ENCODE peak calls at places on chromosomes 11 and 22, in eight cellular contexts. One of them, this sample, is unnamed.

GRCh38 chr11:93842461-93842860 is 8.0 kb downstream of the VSTM5 start:
- DNase-seq in pancreas: peak
- DNase-seq in IMR-90: peak
- DNase-seq in osteoblast: peak
- DNase-seq in uterus: no peak
- DNase-seq in Peyer's patch: peak
- DNase-seq in endodermal cell: peak
- DNase-seq in ascending aorta: no peak
- DNase-seq in this sample: no peak

GRCh38 chr11:85718991-85719807 is 33.2 kb upstream of the CCDC89 start:
- DNase-seq in pancreas: no peak
- DNase-seq in IMR-90: peak
- DNase-seq in osteoblast: peak
- DNase-seq in uterus: no peak
- DNase-seq in Peyer's patch: no peak
- DNase-seq in endodermal cell: peak
- DNase-seq in ascending aorta: peak
- DNase-seq in this sample: no peak

GRCh38 chr22:47114813-47115517 is 352.5 kb downstream of the TBC1D22A start:
- DNase-seq in pancreas: no peak
- DNase-seq in IMR-90: no peak
- DNase-seq in osteoblast: peak
- DNase-seq in uterus: no peak
- DNase-seq in Peyer's patch: peak
- DNase-seq in endodermal cell: no peak
- DNase-seq in ascending aorta: no peak
- DNase-seq in this sample: no peak

GRCh38 chr11:72773291-72773690 is 20.6 kb downstream of the STARD10 start:
- DNase-seq in pancreas: peak
- DNase-seq in IMR-90: peak
- DNase-seq in osteoblast: peak
- DNase-seq in uterus: peak
- DNase-seq in Peyer's patch: no peak
- DNase-seq in endodermal cell: no peak
- DNase-seq in ascending aorta: no peak
- DNase-seq in this sample: no peak

GRCh38 chr11:43376594-43376993 is 17.9 kb downstream of the TTC17 start:
- DNase-seq in pancreas: no peak
- DNase-seq in IMR-90: peak
- DNase-seq in osteoblast: no peak
- DNase-seq in uterus: no peak
- DNase-seq in Peyer's patch: no peak
- DNase-seq in endodermal cell: no peak
- DNase-seq in ascending aorta: no peak
- DNase-seq in this sample: no peak

GRCh38 chr11:124970925-124971324 is 16.9 kb downstream of the CCDC15 start:
- DNase-seq in pancreas: no peak
- DNase-seq in IMR-90: peak
- DNase-seq in osteoblast: peak
- DNase-seq in uterus: no peak
- DNase-seq in Peyer's patch: no peak
- DNase-seq in endodermal cell: peak
- DNase-seq in ascending aorta: no peak
- DNase-seq in this sample: no peak

GRCh38 chr11:79155237-79155636 is 285.6 kb downstream of the TENM4 start:
- DNase-seq in pancreas: no peak
- DNase-seq in IMR-90: no peak
- DNase-seq in osteoblast: no peak
- DNase-seq in uterus: no peak
- DNase-seq in Peyer's patch: no peak
- DNase-seq in endodermal cell: no peak
- DNase-seq in ascending aorta: no peak
- DNase-seq in this sample: no peak

GRCh38 chr22:21047730-21048129 is 2.0 kb downstream of the LRRC74B start:
- DNase-seq in pancreas: no peak
- DNase-seq in IMR-90: no peak
- DNase-seq in osteoblast: no peak
- DNase-seq in uterus: no peak
- DNase-seq in Peyer's patch: no peak
- DNase-seq in endodermal cell: no peak
- DNase-seq in ascending aorta: no peak
- DNase-seq in this sample: no peak

GRCh38 chr11:13680501-13681264 is 12.2 kb downstream of the FAR1 start:
- DNase-seq in pancreas: no peak
- DNase-seq in IMR-90: no peak
- DNase-seq in osteoblast: no peak
- DNase-seq in uterus: no peak
- DNase-seq in Peyer's patch: no peak
- DNase-seq in endodermal cell: no peak
- DNase-seq in ascending aorta: no peak
- DNase-seq in this sample: peak

GRCh38 chr11:13878077-13878476 is 84.4 kb upstream of the SPON1 start:
- DNase-seq in pancreas: no peak
- DNase-seq in IMR-90: no peak
- DNase-seq in osteoblast: no peak
- DNase-seq in uterus: no peak
- DNase-seq in Peyer's patch: no peak
- DNase-seq in endodermal cell: no peak
- DNase-seq in ascending aorta: no peak
- DNase-seq in this sample: no peak

GRCh38 chr11:225734-226453 is 10.2 kb downstream of the SIRT3 start:
- DNase-seq in pancreas: no peak
- DNase-seq in IMR-90: peak
- DNase-seq in osteoblast: peak
- DNase-seq in uterus: no peak
- DNase-seq in Peyer's patch: no peak
- DNase-seq in endodermal cell: peak
- DNase-seq in ascending aorta: no peak
- DNase-seq in this sample: peak

GRCh38 chr11:117478926-117479325 is 151.3 kb downstream of the CEP164 start:
- DNase-seq in pancreas: no peak
- DNase-seq in IMR-90: no peak
- DNase-seq in osteoblast: no peak
- DNase-seq in uterus: no peak
- DNase-seq in Peyer's patch: no peak
- DNase-seq in endodermal cell: no peak
- DNase-seq in ascending aorta: no peak
- DNase-seq in this sample: no peak

GRCh38 chr11:117477721-117478120 is 150.1 kb downstream of the CEP164 start:
- DNase-seq in pancreas: no peak
- DNase-seq in IMR-90: no peak
- DNase-seq in osteoblast: peak
- DNase-seq in uterus: no peak
- DNase-seq in Peyer's patch: no peak
- DNase-seq in endodermal cell: no peak
- DNase-seq in ascending aorta: no peak
- DNase-seq in this sample: no peak

GRCh38 chr11:117478126-117478856 is 150.6 kb downstream of the CEP164 start:
- DNase-seq in pancreas: no peak
- DNase-seq in IMR-90: no peak
- DNase-seq in osteoblast: peak
- DNase-seq in uterus: no peak
- DNase-seq in Peyer's patch: peak
- DNase-seq in endodermal cell: no peak
- DNase-seq in ascending aorta: no peak
- DNase-seq in this sample: no peak

GRCh38 chr11:117480221-117480620 is 152.6 kb downstream of the CEP164 start:
- DNase-seq in pancreas: no peak
- DNase-seq in IMR-90: no peak
- DNase-seq in osteoblast: peak
- DNase-seq in uterus: no peak
- DNase-seq in Peyer's patch: no peak
- DNase-seq in endodermal cell: no peak
- DNase-seq in ascending aorta: no peak
- DNase-seq in this sample: no peak

DNA sequence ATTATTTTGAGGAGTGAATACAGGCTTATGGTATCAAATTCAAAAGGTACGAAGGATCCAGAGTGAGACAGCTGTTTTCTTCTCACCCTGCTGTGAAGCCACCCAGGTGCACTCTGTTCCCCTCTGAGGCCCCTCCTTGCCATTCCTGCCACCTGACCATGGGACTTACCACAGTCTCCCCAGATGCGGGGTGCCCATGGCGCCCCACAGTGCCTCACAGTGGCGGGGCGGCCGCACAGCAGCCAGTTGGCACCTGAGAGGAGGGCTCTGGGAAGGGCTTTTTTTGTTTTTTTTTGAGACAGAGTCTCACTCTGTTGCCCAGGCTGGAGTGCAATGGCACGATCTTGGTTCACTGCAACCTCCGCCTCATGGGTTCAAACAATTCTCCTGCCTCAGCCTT is 151.7 kb downstream of the CEP164 start:
- DNase-seq in pancreas: no peak
- DNase-seq in IMR-90: no peak
- DNase-seq in osteoblast: peak
- DNase-seq in uterus: no peak
- DNase-seq in Peyer's patch: no peak
- DNase-seq in endodermal cell: peak
- DNase-seq in ascending aorta: no peak
- DNase-seq in this sample: peak
- TF ChIP-seq CTCF in pancreas: no peak
- TF ChIP-seq CTCF in IMR-90: no peak
- TF ChIP-seq CTCF in osteoblast: no peak
- TF ChIP-seq CTCF in uterus: no peak
- TF ChIP-seq CTCF in Peyer's patch: no peak
- TF ChIP-seq CTCF in endodermal cell: peak
- TF ChIP-seq CTCF in ascending aorta: no peak
- TF ChIP-seq CTCF in this sample: peak

GRCh38 chr22:19432092-19432844 is at the start of gene MRPL40:
- DNase-seq in pancreas: peak
- DNase-seq in IMR-90: peak
- DNase-seq in osteoblast: peak
- DNase-seq in uterus: peak
- DNase-seq in Peyer's patch: peak
- DNase-seq in endodermal cell: peak
- DNase-seq in ascending aorta: peak
- DNase-seq in this sample: peak

GRCh38 chr22:19430890-19431541 is 517 bp downstream of the HIRA start:
- DNase-seq in pancreas: peak
- DNase-seq in IMR-90: peak
- DNase-seq in osteoblast: peak
- DNase-seq in uterus: no peak
- DNase-seq in Peyer's patch: peak
- DNase-seq in endodermal cell: peak
- DNase-seq in ascending aorta: no peak
- DNase-seq in this sample: peak

GRCh38 chr22:19438286-19438685 is 5.9 kb downstream of the MRPL40 start:
- DNase-seq in pancreas: no peak
- DNase-seq in IMR-90: no peak
- DNase-seq in osteoblast: no peak
- DNase-seq in uterus: no peak
- DNase-seq in Peyer's patch: no peak
- DNase-seq in endodermal cell: no peak
- DNase-seq in ascending aorta: no peak
- DNase-seq in this sample: no peak

GRCh38 chr22:19431641-19432091 is at the start of gene HIRA:
- DNase-seq in pancreas: peak
- DNase-seq in IMR-90: peak
- DNase-seq in osteoblast: peak
- DNase-seq in uterus: peak
- DNase-seq in Peyer's patch: peak
- DNase-seq in endodermal cell: peak
- DNase-seq in ascending aorta: peak
- DNase-seq in this sample: peak

GRCh38 chr22:19434829-19435580 is 2.7 kb downstream of the MRPL40 start:
- DNase-seq in pancreas: no peak
- DNase-seq in IMR-90: no peak
- DNase-seq in osteoblast: no peak
- DNase-seq in uterus: no peak
- DNase-seq in Peyer's patch: no peak
- DNase-seq in endodermal cell: no peak
- DNase-seq in ascending aorta: no peak
- DNase-seq in this sample: no peak
- H3K4me3 ChIP-seq in pancreas: no peak
- H3K4me3 ChIP-seq in IMR-90: no peak
- H3K4me3 ChIP-seq in osteoblast: no peak
- H3K4me3 ChIP-seq in uterus: no peak
- H3K4me3 ChIP-seq in Peyer's patch: no peak
- H3K4me3 ChIP-seq in endodermal cell: no peak
- H3K4me3 ChIP-seq in ascending aorta: no peak
- H3K4me3 ChIP-seq in this sample: no peak

DNA sequence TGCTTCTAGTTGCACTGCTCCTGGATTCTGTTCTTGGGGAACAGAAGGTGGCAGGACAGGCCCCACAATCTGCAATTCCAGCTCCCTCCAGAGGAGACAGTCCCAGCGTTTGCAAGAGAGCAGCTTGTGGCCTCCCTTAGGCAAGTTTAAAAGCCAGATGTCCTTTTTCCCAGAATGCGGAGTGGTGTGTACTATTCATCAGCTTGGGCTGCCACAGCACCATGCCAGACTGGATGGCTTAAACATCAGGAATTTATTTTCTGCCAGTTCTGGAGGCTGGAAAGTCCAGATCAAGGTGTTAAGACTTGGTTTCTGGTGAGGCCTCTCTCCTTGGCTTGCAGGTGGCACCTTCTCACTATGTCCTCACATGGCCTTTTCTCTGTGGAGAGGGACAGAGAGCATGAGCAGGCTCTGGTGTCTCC is 11.7 kb downstream of the MIAT start:
- DNase-seq in pancreas: peak
- DNase-seq in IMR-90: peak
- DNase-seq in osteoblast: peak
- DNase-seq in uterus: no peak
- DNase-seq in Peyer's patch: no peak
- DNase-seq in endodermal cell: peak
- DNase-seq in ascending aorta: no peak
- DNase-seq in this sample: peak
- TF ChIP-seq CTCF in pancreas: peak
- TF ChIP-seq CTCF in IMR-90: peak
- TF ChIP-seq CTCF in osteoblast: peak
- TF ChIP-seq CTCF in uterus: no peak
- TF ChIP-seq CTCF in Peyer's patch: no peak
- TF ChIP-seq CTCF in endodermal cell: peak
- TF ChIP-seq CTCF in ascending aorta: peak
- TF ChIP-seq CTCF in this sample: peak

DNA sequence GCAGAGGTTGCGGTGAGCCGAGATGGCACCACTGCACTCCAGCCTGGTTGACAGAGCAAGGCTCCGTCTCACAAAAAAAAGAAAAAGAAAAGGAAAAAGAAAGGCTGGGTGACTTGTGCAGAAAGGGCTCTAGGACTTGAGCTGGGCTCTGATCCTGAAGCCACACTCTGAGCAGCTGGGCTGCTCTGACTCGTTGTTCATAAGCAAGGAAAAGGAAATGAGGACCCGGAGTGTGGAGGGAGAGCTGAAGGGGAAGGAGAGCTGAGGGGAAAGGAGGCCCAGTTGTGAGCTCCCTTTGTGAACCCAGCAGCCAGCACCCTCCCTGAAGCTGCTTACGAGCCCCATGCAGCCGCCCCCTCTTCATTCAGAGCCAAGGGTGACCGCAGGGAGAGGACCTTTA is 12.4 kb upstream of the SH3BP1 start:
- DNase-seq in pancreas: no peak
- DNase-seq in IMR-90: no peak
- DNase-seq in osteoblast: peak
- DNase-seq in uterus: no peak
- DNase-seq in Peyer's patch: peak
- DNase-seq in endodermal cell: no peak
- DNase-seq in ascending aorta: no peak
- DNase-seq in this sample: no peak
- H3K4me3 ChIP-seq in pancreas: no peak
- H3K4me3 ChIP-seq in IMR-90: no peak
- H3K4me3 ChIP-seq in osteoblast: no peak
- H3K4me3 ChIP-seq in uterus: no peak
- H3K4me3 ChIP-seq in Peyer's patch: no peak
- H3K4me3 ChIP-seq in endodermal cell: no peak
- H3K4me3 ChIP-seq in ascending aorta: no peak
- H3K4me3 ChIP-seq in this sample: no peak

This sample was measured in GM12865.